ENCODE peak calls at places on chromosomes 6 and 20, in seven cellular contexts. N, T, S, X, M, V and I are unnamed samples.

GRCh38 chr6:121596441-121596840 is 161.0 kb downstream of the GJA1 start:
- DNase-seq in N (no peak), T (no peak), S (no peak), X (no peak), M (no peak), V (no peak), I (no peak)

GRCh38 chr20:58033026-58033536 is 195.4 kb downstream of the ANKRD60 start:
- DNase-seq in N (no peak), T (no peak), S (no peak), X (no peak), M (no peak), V (peak), I (no peak)

GRCh38 chr20:14724465-14724864 is 387.1 kb upstream of the FLRT3 start:
- DNase-seq in N (no peak), T (no peak), S (no peak), X (no peak), M (no peak), V (no peak), I (no peak)

GRCh38 chr6:56259682-56260081 is 12.3 kb upstream of the COL21A1 start:
- DNase-seq in N (no peak), T (no peak), S (no peak), X (no peak), M (no peak), V (no peak), I (no peak)

GRCh38 chr6:170043150-170043819 is 247.6 kb downstream of the DLL1 start:
- DNase-seq in N (no peak), T (no peak), S (no peak), X (no peak), M (no peak), V (no peak), I (no peak)

GRCh38 chr6:87724994-87725811 is 23.2 kb upstream of the AKIRIN2 start:
- DNase-seq in N (no peak), T (no peak), S (no peak), X (no peak), M (no peak), V (no peak), I (no peak)

GRCh38 chr20:41150664-41151063 is 13.3 kb downstream of the PLCG1 start:
- DNase-seq in N (no peak), T (no peak), S (no peak), X (no peak), M (no peak), V (no peak), I (no peak)

GRCh38 chr20:56872620-56873458 is 243.7 kb downstream of the TFAP2C start:
- DNase-seq in N (no peak), T (no peak), S (no peak), X (no peak), M (no peak), V (no peak), I (no peak)

GRCh38 chr6:127267742-127268588 is 1.3 kb downstream of the RNF146 start:
- DNase-seq in N (no peak), T (no peak), S (no peak), X (peak), M (no peak), V (no peak), I (no peak)

GRCh38 chr20:47300071-47300470 is 56.4 kb downstream of the ZMYND8 start:
- DNase-seq in N (no peak), T (no peak), S (no peak), X (no peak), M (no peak), V (no peak), I (no peak)

GRCh38 chr6:86856937-86857563 is 80.3 kb upstream of the HTR1E start:
- DNase-seq in N (peak), T (no peak), S (peak), X (no peak), M (peak), V (peak), I (no peak)

GRCh38 chr20:52731086-52731485 is 241.1 kb upstream of the TSHZ2 start:
- DNase-seq in N (no peak), T (no peak), S (no peak), X (no peak), M (peak), V (no peak), I (no peak)

GRCh38 chr20:40942775-40943174 is 85.8 kb upstream of the TOP1 start:
- DNase-seq in N (no peak), T (no peak), S (no peak), X (no peak), M (no peak), V (no peak), I (no peak)

GRCh38 chr20:366719-367485 is 13.7 kb upstream of the TRIB3 start:
- DNase-seq in N (no peak), T (no peak), S (no peak), X (no peak), M (no peak), V (no peak), I (no peak)

GRCh38 chr6:52551483-52552277 is 25.2 kb downstream of the TRAM2 start:
- DNase-seq in N (no peak), T (no peak), S (peak), X (peak), M (peak), V (no peak), I (peak)

GRCh38 chr20:24670341-24670821 is 201.0 kb downstream of the SYNDIG1 start:
- DNase-seq in N (no peak), T (no peak), S (no peak), X (no peak), M (no peak), V (no peak), I (no peak)

GRCh38 chr20:63064310-63064709 is 57.5 kb upstream of the BHLHE23 start:
- DNase-seq in N (no peak), T (no peak), S (no peak), X (no peak), M (peak), V (no peak), I (no peak)

GRCh38 chr6:2993755-2994317 is 5.9 kb upstream of the NQO2 start:
- DNase-seq in N (no peak), T (no peak), S (no peak), X (no peak), M (peak), V (no peak), I (no peak)

GRCh38 chr6:169918239-169918953 is 167.0 kb downstream of the ERMARD start:
- DNase-seq in N (no peak), T (no peak), S (no peak), X (no peak), M (no peak), V (no peak), I (no peak)

GRCh38 chr6:108897371-108897770 is 49.1 kb downstream of the ARMC2 start:
- DNase-seq in N (no peak), T (no peak), S (no peak), X (no peak), M (no peak), V (no peak), I (no peak)

GRCh38 chr6:23775127-23775526 is 350.9 kb upstream of the NRSN1 start:
- DNase-seq in N (no peak), T (no peak), S (no peak), X (no peak), M (no peak), V (no peak), I (no peak)

GRCh38 chr6:157323924-157324276 is 581 bp upstream of the TMEM242 start:
- DNase-seq in N (peak), T (peak), S (peak), X (peak), M (no peak), V (peak), I (no peak)

GRCh38 chr20:38536310-38536709 is 44.7 kb upstream of the ADIG start:
- DNase-seq in N (no peak), T (no peak), S (no peak), X (no peak), M (no peak), V (no peak), I (no peak)

GRCh38 chr6:115972679-115973078 is 88.0 kb downstream of the FRK start:
- DNase-seq in N (no peak), T (no peak), S (peak), X (no peak), M (no peak), V (no peak), I (no peak)